ENCODE peak calls at places on chromosomes 5 and 9, in eight cellular contexts. One of them, this sample, is unnamed.

GRCh38 chr9:132372177-132373095 is 17.6 kb upstream of the SETX start:
- DNase-seq in CD4-positive, alpha-beta T cell: no peak
- DNase-seq in prostate gland: no peak
- DNase-seq in adrenal gland: peak; percentile 54
- DNase-seq in GM23248: peak; percentile 5
- DNase-seq in progenitor cell of endocrine pancreas: no peak
- DNase-seq in right lobe of liver: peak; percentile 46
- DNase-seq in astrocyte: no peak
- DNase-seq in this sample: peak; percentile 53

GRCh38 chr9:133116346-133117231 is 4.5 kb downstream of the RALGDS start:
- DNase-seq in prostate gland: no peak
- DNase-seq in progenitor cell of endocrine pancreas: no peak
- DNase-seq in CD4-positive, alpha-beta T cell: peak; percentile 4
- DNase-seq in adrenal gland: no peak
- DNase-seq in astrocyte: no peak
- DNase-seq in right lobe of liver: peak; percentile 23
- DNase-seq in GM23248: no peak
- DNase-seq in this sample: no peak

GRCh38 chr9:27247756-27248155 is 49.2 kb downstream of the EQTN start:
- DNase-seq in GM23248: peak; percentile 63
- DNase-seq in progenitor cell of endocrine pancreas: peak; percentile 21
- DNase-seq in CD4-positive, alpha-beta T cell: no peak
- DNase-seq in adrenal gland: peak; percentile 27
- DNase-seq in astrocyte: peak; percentile 50
- DNase-seq in right lobe of liver: no peak
- DNase-seq in prostate gland: no peak
- DNase-seq in this sample: no peak

GRCh38 chr5:1881731-1882336 is 891 bp downstream of the IRX4 start:
- DNase-seq in prostate gland: no peak
- DNase-seq in CD4-positive, alpha-beta T cell: no peak
- DNase-seq in adrenal gland: no peak
- DNase-seq in right lobe of liver: no peak
- DNase-seq in GM23248: no peak
- DNase-seq in astrocyte: no peak
- DNase-seq in progenitor cell of endocrine pancreas: no peak
- DNase-seq in this sample: no peak

GRCh38 chr9:108053555-108054061 is 564.0 kb upstream of the KLF4 start:
- DNase-seq in CD4-positive, alpha-beta T cell: no peak
- DNase-seq in adrenal gland: peak; percentile 76
- DNase-seq in astrocyte: peak; percentile 86
- DNase-seq in prostate gland: peak; percentile 88
- DNase-seq in GM23248: peak; percentile 89
- DNase-seq in right lobe of liver: peak; percentile 38
- DNase-seq in progenitor cell of endocrine pancreas: no peak
- DNase-seq in this sample: peak; percentile 49

GRCh38 chr5:102090770-102091169 is 205.3 kb downstream of the SLCO4C1 start:
- DNase-seq in CD4-positive, alpha-beta T cell: no peak
- DNase-seq in GM23248: peak; percentile 0
- DNase-seq in progenitor cell of endocrine pancreas: peak; percentile 12
- DNase-seq in adrenal gland: no peak
- DNase-seq in prostate gland: no peak
- DNase-seq in right lobe of liver: no peak
- DNase-seq in astrocyte: no peak
- DNase-seq in this sample: no peak

GRCh38 chr5:132055808-132056609 is 4.4 kb upstream of the IL3 start:
- DNase-seq in CD4-positive, alpha-beta T cell: peak; percentile 56
- DNase-seq in GM23248: no peak
- DNase-seq in progenitor cell of endocrine pancreas: peak; percentile 8
- DNase-seq in prostate gland: no peak
- DNase-seq in astrocyte: no peak
- DNase-seq in right lobe of liver: no peak
- DNase-seq in adrenal gland: no peak
- DNase-seq in this sample: peak; percentile 22

GRCh38 chr5:36237756-36238155 is 4.0 kb downstream of the NADK2 start:
- DNase-seq in adrenal gland: no peak
- DNase-seq in GM23248: no peak
- DNase-seq in CD4-positive, alpha-beta T cell: no peak
- DNase-seq in astrocyte: no peak
- DNase-seq in right lobe of liver: no peak
- DNase-seq in prostate gland: no peak
- DNase-seq in progenitor cell of endocrine pancreas: no peak
- DNase-seq in this sample: no peak

GRCh38 chr5:120527251-120527650 is 63.2 kb downstream of the PRR16 start:
- DNase-seq in CD4-positive, alpha-beta T cell: no peak
- DNase-seq in progenitor cell of endocrine pancreas: no peak
- DNase-seq in adrenal gland: no peak
- DNase-seq in prostate gland: no peak
- DNase-seq in astrocyte: no peak
- DNase-seq in right lobe of liver: no peak
- DNase-seq in GM23248: no peak
- DNase-seq in this sample: no peak

GRCh38 chr5:174145821-174146220 is 100.3 kb downstream of the NSG2 start:
- DNase-seq in astrocyte: peak; percentile 23
- DNase-seq in right lobe of liver: no peak
- DNase-seq in GM23248: peak; percentile 7
- DNase-seq in adrenal gland: peak; percentile 22
- DNase-seq in progenitor cell of endocrine pancreas: no peak
- DNase-seq in CD4-positive, alpha-beta T cell: no peak
- DNase-seq in prostate gland: no peak
- DNase-seq in this sample: no peak

GRCh38 chr5:83632874-83633273 is 87.8 kb downstream of the HAPLN1 start:
- DNase-seq in GM23248: peak; percentile 10
- DNase-seq in CD4-positive, alpha-beta T cell: no peak
- DNase-seq in progenitor cell of endocrine pancreas: no peak
- DNase-seq in prostate gland: no peak
- DNase-seq in right lobe of liver: no peak
- DNase-seq in astrocyte: peak; percentile 84
- DNase-seq in adrenal gland: no peak
- DNase-seq in this sample: no peak

GRCh38 chr5:38515648-38516047 is 40.8 kb downstream of the LIFR start:
- DNase-seq in CD4-positive, alpha-beta T cell: no peak
- DNase-seq in astrocyte: no peak
- DNase-seq in progenitor cell of endocrine pancreas: no peak
- DNase-seq in GM23248: peak; percentile 43
- DNase-seq in adrenal gland: no peak
- DNase-seq in prostate gland: no peak
- DNase-seq in right lobe of liver: no peak
- DNase-seq in this sample: no peak

This sample was measured in left lobe of liver.